ENCODE peak calls at places on chromosomes 5 and 9, in eight cellular contexts. One of them, this sample, is unnamed.

GRCh38 chr5:6450235-6450860 is 1.7 kb downstream of the UBE2QL1 start:
- DNase-seq in NCI-H460: no peak
- DNase-seq in Right ventricle myocardium superior: no peak
- DNase-seq in H7: no peak
- DNase-seq in activated naive CD4-positive, alpha-beta T cell: no peak
- DNase-seq in activated CD4-positive, alpha-beta T cell treated with anti-CD3 and anti-CD28 coated beads, Interleukin-2, amount 10 ng/mL, durations not matched to agents 24 days and 14 days: no peak
- DNase-seq in progenitor cell of endocrine pancreas: no peak
- DNase-seq in AG10803: no peak
- DNase-seq in this sample: no peak

GRCh38 chr9:113164536-113165300 is 13.9 kb downstream of the SLC31A2 start:
- DNase-seq in NCI-H460: no peak
- DNase-seq in Right ventricle myocardium superior: peak; percentile 72
- DNase-seq in H7: no peak
- DNase-seq in activated naive CD4-positive, alpha-beta T cell: no peak
- DNase-seq in activated CD4-positive, alpha-beta T cell treated with anti-CD3 and anti-CD28 coated beads, Interleukin-2, amount 10 ng/mL, durations not matched to agents 24 days and 14 days: no peak
- DNase-seq in progenitor cell of endocrine pancreas: no peak
- DNase-seq in AG10803: peak; percentile 74
- DNase-seq in this sample: no peak

GRCh38 chr5:36950586-36951457 is 74.3 kb downstream of the NIPBL start:
- DNase-seq in NCI-H460: no peak
- DNase-seq in Right ventricle myocardium superior: no peak
- DNase-seq in H7: no peak
- DNase-seq in activated naive CD4-positive, alpha-beta T cell: no peak
- DNase-seq in activated CD4-positive, alpha-beta T cell treated with anti-CD3 and anti-CD28 coated beads, Interleukin-2, amount 10 ng/mL, durations not matched to agents 24 days and 14 days: no peak
- DNase-seq in progenitor cell of endocrine pancreas: no peak
- DNase-seq in AG10803: peak; percentile 95
- DNase-seq in this sample: no peak

GRCh38 chr9:114745108-114745848 is 60.6 kb downstream of the TNFSF15 start:
- DNase-seq in NCI-H460: no peak
- DNase-seq in Right ventricle myocardium superior: no peak
- DNase-seq in H7: no peak
- DNase-seq in activated naive CD4-positive, alpha-beta T cell: no peak
- DNase-seq in activated CD4-positive, alpha-beta T cell treated with anti-CD3 and anti-CD28 coated beads, Interleukin-2, amount 10 ng/mL, durations not matched to agents 24 days and 14 days: no peak
- DNase-seq in progenitor cell of endocrine pancreas: no peak
- DNase-seq in AG10803: peak; percentile 82
- DNase-seq in this sample: no peak

GRCh38 chr5:32109236-32109635 is 64.9 kb downstream of the GOLPH3 start:
- DNase-seq in NCI-H460: no peak
- DNase-seq in Right ventricle myocardium superior: no peak
- DNase-seq in H7: no peak
- DNase-seq in activated naive CD4-positive, alpha-beta T cell: no peak
- DNase-seq in activated CD4-positive, alpha-beta T cell treated with anti-CD3 and anti-CD28 coated beads, Interleukin-2, amount 10 ng/mL, durations not matched to agents 24 days and 14 days: no peak
- DNase-seq in progenitor cell of endocrine pancreas: no peak
- DNase-seq in AG10803: peak; percentile 71
- DNase-seq in this sample: no peak

GRCh38 chr5:176573564-176574296 is 24.6 kb downstream of the CDHR2 start:
- DNase-seq in NCI-H460: peak; percentile 45
- DNase-seq in Right ventricle myocardium superior: peak; percentile 83
- DNase-seq in H7: peak; percentile 96
- DNase-seq in activated naive CD4-positive, alpha-beta T cell: peak; percentile 76
- DNase-seq in activated CD4-positive, alpha-beta T cell treated with anti-CD3 and anti-CD28 coated beads, Interleukin-2, amount 10 ng/mL, durations not matched to agents 24 days and 14 days: peak; percentile 93
- DNase-seq in progenitor cell of endocrine pancreas: peak; percentile 64
- DNase-seq in AG10803: peak; percentile 30
- DNase-seq in this sample: peak; percentile 76

GRCh38 chr9:16715404-16715803 is 155.1 kb downstream of the BNC2 start:
- DNase-seq in NCI-H460: no peak
- DNase-seq in Right ventricle myocardium superior: no peak
- DNase-seq in H7: no peak
- DNase-seq in activated naive CD4-positive, alpha-beta T cell: no peak
- DNase-seq in activated CD4-positive, alpha-beta T cell treated with anti-CD3 and anti-CD28 coated beads, Interleukin-2, amount 10 ng/mL, durations not matched to agents 24 days and 14 days: no peak
- DNase-seq in progenitor cell of endocrine pancreas: no peak
- DNase-seq in AG10803: peak; percentile 93
- DNase-seq in this sample: no peak

GRCh38 chr5:123855630-123856029 is 343.7 kb downstream of the CSNK1G3 start:
- DNase-seq in NCI-H460: no peak
- DNase-seq in Right ventricle myocardium superior: no peak
- DNase-seq in H7: no peak
- DNase-seq in activated naive CD4-positive, alpha-beta T cell: no peak
- DNase-seq in activated CD4-positive, alpha-beta T cell treated with anti-CD3 and anti-CD28 coated beads, Interleukin-2, amount 10 ng/mL, durations not matched to agents 24 days and 14 days: no peak
- DNase-seq in progenitor cell of endocrine pancreas: no peak
- DNase-seq in AG10803: no peak
- DNase-seq in this sample: no peak

GRCh38 chr9:38249587-38250210 is 142.8 kb upstream of the ALDH1B1 start:
- DNase-seq in NCI-H460: no peak
- DNase-seq in Right ventricle myocardium superior: no peak
- DNase-seq in H7: no peak
- DNase-seq in activated naive CD4-positive, alpha-beta T cell: no peak
- DNase-seq in activated CD4-positive, alpha-beta T cell treated with anti-CD3 and anti-CD28 coated beads, Interleukin-2, amount 10 ng/mL, durations not matched to agents 24 days and 14 days: no peak
- DNase-seq in progenitor cell of endocrine pancreas: no peak
- DNase-seq in AG10803: no peak
- DNase-seq in this sample: no peak

GRCh38 chr9:92141144-92142129 is 26.2 kb upstream of the SPTLC1 start:
- DNase-seq in NCI-H460: no peak
- DNase-seq in Right ventricle myocardium superior: no peak
- DNase-seq in H7: peak; percentile 89
- DNase-seq in activated naive CD4-positive, alpha-beta T cell: no peak
- DNase-seq in activated CD4-positive, alpha-beta T cell treated with anti-CD3 and anti-CD28 coated beads, Interleukin-2, amount 10 ng/mL, durations not matched to agents 24 days and 14 days: peak; percentile 71
- DNase-seq in progenitor cell of endocrine pancreas: peak; percentile 52
- DNase-seq in AG10803: peak; percentile 18
- DNase-seq in this sample: no peak